ENCODE peak calls at places on chromosomes 3 and 15, in four cellular contexts. K is GM23338, J is HCT116, F is neural progenitor cell. Y is an unnamed sample.

GRCh38 chr3:156547637-156548036 is 7.3 kb downstream of the SSR3 start:
- DNase-seq in K (no peak), J (no peak), F (no peak), Y (no peak)

GRCh38 chr15:87757084-87757483 is 499.5 kb downstream of the NTRK3 start:
- DNase-seq in K (no peak), J (no peak), F (no peak), Y (no peak)

GRCh38 chr3:193744048-193744821 is 151.2 kb downstream of the OPA1 start:
- DNase-seq in K (peak), J (no peak), F (no peak), Y (peak)

GRCh38 chr3:128969993-128970740 is 23.7 kb downstream of the CFAP92 start:
- DNase-seq in K (peak), J (peak), F (peak), Y (peak)

GRCh38 chr15:39506146-39506545 is 74.7 kb upstream of the THBS1 start:
- DNase-seq in K (no peak), J (no peak), F (no peak), Y (no peak)

GRCh38 chr3:189392969-189393368 is 221.2 kb downstream of the TPRG1 start:
- DNase-seq in K (no peak), J (peak), F (no peak), Y (peak)

GRCh38 chr15:95169701-95170459 is 938.5 kb downstream of the MCTP2 start:
- DNase-seq in K (no peak), J (no peak), F (no peak), Y (peak)

GRCh38 chr3:169813757-169814517 is 1.2 kb upstream of the LRRC34 start:
- DNase-seq in K (peak), J (no peak), F (peak), Y (peak)

GRCh38 chr15:22930782-22931484 is 49.2 kb downstream of the CYFIP1 start:
- DNase-seq in K (no peak), J (no peak), F (no peak), Y (no peak)

GRCh38 chr3:107082527-107082926 is 294.7 kb upstream of the CCDC54 start:
- DNase-seq in K (no peak), J (no peak), F (no peak), Y (no peak)

GRCh38 chr3:13537926-13538325 is 11.0 kb upstream of the FBLN2 start:
- DNase-seq in K (no peak), J (peak), F (no peak), Y (no peak)

GRCh38 chr3:87461036-87461435 is 184.7 kb upstream of the POU1F1 start:
- DNase-seq in K (no peak), J (no peak), F (no peak), Y (no peak)

GRCh38 chr3:115517457-115518050 is 105.8 kb upstream of the GAP43 start:
- DNase-seq in K (no peak), J (no peak), F (no peak), Y (no peak)

GRCh38 chr3:121155023-121155422 is 247.0 kb downstream of the STXBP5L start:
- DNase-seq in K (no peak), J (no peak), F (no peak), Y (no peak)

GRCh38 chr3:126528419-126528799 is 4.5 kb downstream of the CHST13 start:
- DNase-seq in K (no peak), J (no peak), F (no peak), Y (no peak)

GRCh38 chr15:99249270-99249817 is at the start of gene TTC23:
- DNase-seq in K (peak), J (peak), F (peak), Y (peak)

GRCh38 chr3:2837233-2837632 is 272.9 kb downstream of the IL5RA start:
- DNase-seq in K (no peak), J (no peak), F (no peak), Y (no peak)

GRCh38 chr3:57060089-57060829 is at the start of gene SPATA12:
- DNase-seq in K (peak), J (peak), F (peak), Y (peak)

GRCh38 chr3:104596551-104596950 is 770.2 kb upstream of the ALCAM start:
- DNase-seq in K (peak), J (peak), F (peak), Y (peak)

GRCh38 chr15:51284871-51285270 is 53.5 kb downstream of the CYP19A1 start:
- DNase-seq in K (no peak), J (no peak), F (no peak), Y (no peak)

GRCh38 chr3:154730221-154730620 is 300.2 kb upstream of the GPR149 start:
- DNase-seq in K (no peak), J (no peak), F (no peak), Y (peak)

GRCh38 chr3:98013428-98014349 is 21.4 kb downstream of the GABRR3 start:
- DNase-seq in K (no peak), J (no peak), F (no peak), Y (no peak)

GRCh38 chr3:29144807-29145206 is 136.1 kb upstream of the RBMS3 start:
- DNase-seq in K (peak), J (no peak), F (peak), Y (peak)

GRCh38 chr3:153173758-153174516 is 11.9 kb downstream of the RAP2B start:
- DNase-seq in K (peak), J (peak), F (no peak), Y (no peak)

GRCh38 chr15:38427380-38427779 is 26.5 kb upstream of the FAM98B start:
- DNase-seq in K (peak), J (no peak), F (no peak), Y (no peak)

GRCh38 chr3:124775776-124776336 is 45.6 kb downstream of the UMPS start:
- DNase-seq in K (no peak), J (no peak), F (peak), Y (no peak)

GRCh38 chr3:66949898-66950297 is 48.2 kb upstream of the KBTBD8 start:
- DNase-seq in K (no peak), J (no peak), F (no peak), Y (no peak)

GRCh38 chr15:59550520-59550919 is 61.1 kb upstream of the GCNT3 start:
- DNase-seq in K (no peak), J (no peak), F (no peak), Y (no peak)

GRCh38 chr15:89090791-89091666 is 2.8 kb downstream of the ABHD2 start:
- DNase-seq in K (no peak), J (no peak), F (no peak), Y (no peak)

GRCh38 chr15:77026501-77027110 is 31.7 kb downstream of the PSTPIP1 start:
- DNase-seq in K (no peak), J (no peak), F (no peak), Y (no peak)

GRCh38 chr3:32222950-32223349 is 15.5 kb upstream of the CMTM8 start:
- DNase-seq in K (no peak), J (no peak), F (no peak), Y (no peak)

GRCh38 chr15:73338606-73339388 is 30.0 kb downstream of the HCN4 start:
- DNase-seq in K (no peak), J (no peak), F (no peak), Y (no peak)

GRCh38 chr3:150149651-150150051 is 179.0 kb upstream of the PFN2 start:
- DNase-seq in K (no peak), J (no peak), F (no peak), Y (peak)

GRCh38 chr15:69919816-69920215 is 177.9 kb downstream of the TLE3 start:
- DNase-seq in K (peak), J (no peak), F (peak), Y (no peak)

GRCh38 chr3:4311496-4311895 is 8.3 kb downstream of the SETMAR start:
- DNase-seq in K (no peak), J (no peak), F (no peak), Y (no peak)

DNA sequence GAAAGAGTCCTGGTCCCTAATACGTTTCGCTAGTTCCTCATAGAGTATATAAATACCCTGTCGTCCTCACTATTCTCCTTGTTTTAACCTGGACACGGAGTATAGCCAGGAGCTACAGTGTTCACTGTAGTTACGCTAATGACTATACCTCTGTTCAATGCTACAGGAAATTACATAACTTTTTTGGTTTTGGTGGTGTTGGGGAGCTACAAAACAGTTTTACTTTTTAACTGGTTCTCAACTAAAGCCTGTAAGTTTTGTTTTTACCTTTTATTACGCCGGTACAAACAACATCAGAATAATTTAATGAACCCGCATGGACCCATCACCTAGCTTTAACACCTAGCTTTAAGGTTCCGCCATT is 1.5 kb downstream of the LMLN start:
- DNase-seq in K (no peak), J (no peak), F (no peak), Y (no peak)
- H3K4me2 ChIP-seq in K (peak), J (peak), F (no peak), Y (peak)

DNA sequence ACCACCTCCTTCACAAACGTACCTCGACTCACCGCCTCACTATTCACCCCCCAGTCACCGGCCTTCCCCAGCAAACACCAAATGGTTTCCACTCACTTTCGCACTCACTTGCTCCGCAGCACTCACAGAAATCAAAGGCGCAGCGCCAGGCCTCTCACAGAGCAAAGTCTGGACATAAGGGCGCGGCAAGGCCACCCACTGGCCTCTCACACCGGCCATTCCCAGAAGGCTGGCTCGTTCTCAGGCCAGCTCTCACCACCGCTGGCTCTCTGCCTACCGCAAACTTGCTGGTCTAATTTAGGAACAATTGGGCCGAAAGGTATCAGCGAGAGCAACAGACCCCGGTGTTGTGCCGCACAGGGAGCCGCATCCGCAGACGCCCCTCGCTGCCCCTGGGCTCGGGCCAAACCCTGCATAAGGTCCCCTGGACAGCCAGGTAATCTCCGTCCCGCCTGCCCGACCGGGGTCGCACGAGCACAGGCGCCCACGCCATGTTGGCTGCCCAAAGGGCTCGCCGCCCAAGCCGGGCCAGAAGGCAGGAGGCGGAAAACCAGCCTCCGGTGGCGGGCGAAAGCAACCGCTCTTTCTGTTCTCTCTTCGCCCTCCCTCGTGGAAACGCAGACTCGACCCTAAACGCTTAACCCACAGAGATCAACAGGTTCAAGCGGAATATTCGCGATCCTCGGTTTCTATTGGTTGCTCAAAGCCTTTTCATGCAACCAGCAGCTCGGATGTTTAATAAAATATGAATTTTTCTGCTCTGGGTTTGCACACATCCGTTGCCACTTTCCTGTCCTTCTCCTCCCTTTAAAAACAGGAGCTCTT is 2.9 kb downstream of the SHOX2 start:
- DNase-seq in K (peak), J (no peak), F (peak), Y (peak)
- TF ChIP-seq EZH2phosphoT487 in K (peak), J (no peak), F (peak), Y (peak)

GRCh38 chr3:177931346-177931745 is 604.9 kb upstream of the KCNMB2 start:
- DNase-seq in K (no peak), J (no peak), F (no peak), Y (no peak)

GRCh38 chr3:177932750-177933660 is 603.2 kb upstream of the KCNMB2 start:
- DNase-seq in K (no peak), J (no peak), F (no peak), Y (no peak)

GRCh38 chr3:177929310-177929709 is 606.9 kb upstream of the KCNMB2 start:
- DNase-seq in K (no peak), J (no peak), F (no peak), Y (no peak)

GRCh38 chr3:177932346-177932745 is 603.9 kb upstream of the KCNMB2 start:
- DNase-seq in K (no peak), J (no peak), F (no peak), Y (no peak)

DNA sequence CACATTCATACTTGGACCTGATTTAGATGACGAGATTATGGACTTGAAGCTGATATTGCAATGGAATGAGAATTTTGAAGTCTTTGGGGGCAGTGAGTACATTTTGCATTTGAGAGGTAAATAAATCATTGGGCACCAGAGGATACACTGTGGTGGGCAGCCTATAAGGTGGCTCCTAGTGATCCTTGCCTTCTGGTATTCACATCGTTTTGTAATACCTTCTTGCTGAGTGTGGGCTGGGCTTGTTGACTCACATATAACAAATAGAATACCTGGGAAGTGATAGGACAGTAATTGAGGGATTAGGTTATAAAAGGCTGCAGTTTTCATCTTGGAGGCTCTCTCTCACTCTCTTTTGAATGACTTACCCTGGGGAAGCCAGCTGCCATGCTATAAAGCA is 605.5 kb upstream of the KCNMB2 start:
- DNase-seq in K (no peak), J (no peak), F (no peak), Y (no peak)
- H3K4me2 ChIP-seq in K (no peak), J (no peak), F (no peak), Y (no peak)

GRCh38 chr15:48695088-48695834 is 49.8 kb upstream of the FBN1 start:
- DNase-seq in K (no peak), J (no peak), F (no peak), Y (no peak)

GRCh38 chr15:48702569-48703239 is 57.2 kb upstream of the FBN1 start:
- DNase-seq in K (no peak), J (no peak), F (no peak), Y (no peak)

GRCh38 chr15:48693474-48693873 is 48.0 kb upstream of the FBN1 start:
- DNase-seq in K (no peak), J (no peak), F (no peak), Y (no peak)

GRCh38 chr15:48695835-48696573 is 50.5 kb upstream of the FBN1 start:
- DNase-seq in K (no peak), J (no peak), F (no peak), Y (no peak)

DNA sequence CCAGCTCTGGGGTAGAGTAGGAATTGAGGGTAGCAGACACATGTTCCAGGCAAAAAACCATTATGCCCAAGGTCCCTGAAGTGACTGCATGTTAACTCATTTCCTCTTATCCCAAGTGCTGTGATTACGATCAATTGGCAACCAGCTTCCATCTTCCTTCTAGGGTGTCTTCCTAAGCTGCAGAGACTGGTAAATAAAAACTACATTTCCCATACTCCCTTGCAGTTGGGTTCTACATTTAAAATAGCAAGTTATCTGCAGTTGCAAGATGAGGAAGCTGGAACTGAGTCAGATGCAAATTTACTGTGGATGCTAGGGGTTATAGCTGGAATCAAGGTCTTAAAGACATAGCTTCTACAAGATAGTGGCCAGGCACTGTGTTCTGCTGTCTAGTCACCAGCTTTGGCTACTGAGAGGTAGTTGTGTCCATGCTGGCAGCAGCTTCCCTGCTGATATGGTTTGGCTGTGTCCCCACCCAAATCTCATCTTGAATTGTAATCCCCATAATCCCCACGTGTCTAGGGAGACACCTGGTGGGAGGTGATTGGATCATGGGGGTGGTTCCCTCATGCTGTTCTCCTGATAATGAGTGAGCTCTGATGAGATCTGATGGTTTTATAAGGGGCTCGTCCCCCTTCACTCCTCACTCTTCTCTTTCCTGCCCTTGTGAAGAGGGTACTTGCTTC is 51.3 kb upstream of the FBN1 start:
- DNase-seq in K (peak), J (no peak), F (no peak), Y (no peak)
- TF ChIP-seq EZH2phosphoT487 in K (no peak), J (no peak), F (no peak), Y (no peak)

GRCh38 chr3:151434151-151434890 is 26.5 kb downstream of the IGSF10 start:
- DNase-seq in K (no peak), J (no peak), F (no peak), Y (peak)
- H3K4me2 ChIP-seq in K (no peak), J (no peak), F (no peak), Y (no peak)

GRCh38 chr15:66830358-66830757 is 128.3 kb downstream of the SMAD6 start:
- DNase-seq in K (no peak), J (no peak), F (no peak), Y (no peak)

GRCh38 chr15:66831289-66831688 is 129.3 kb downstream of the SMAD6 start:
- DNase-seq in K (no peak), J (no peak), F (no peak), Y (no peak)

GRCh38 chr15:66832679-66833078 is 130.6 kb downstream of the SMAD6 start:
- DNase-seq in K (no peak), J (no peak), F (no peak), Y (no peak)

GRCh38 chr15:66833372-66833771 is 131.3 kb downstream of the SMAD6 start:
- DNase-seq in K (no peak), J (no peak), F (no peak), Y (no peak)

DNA sequence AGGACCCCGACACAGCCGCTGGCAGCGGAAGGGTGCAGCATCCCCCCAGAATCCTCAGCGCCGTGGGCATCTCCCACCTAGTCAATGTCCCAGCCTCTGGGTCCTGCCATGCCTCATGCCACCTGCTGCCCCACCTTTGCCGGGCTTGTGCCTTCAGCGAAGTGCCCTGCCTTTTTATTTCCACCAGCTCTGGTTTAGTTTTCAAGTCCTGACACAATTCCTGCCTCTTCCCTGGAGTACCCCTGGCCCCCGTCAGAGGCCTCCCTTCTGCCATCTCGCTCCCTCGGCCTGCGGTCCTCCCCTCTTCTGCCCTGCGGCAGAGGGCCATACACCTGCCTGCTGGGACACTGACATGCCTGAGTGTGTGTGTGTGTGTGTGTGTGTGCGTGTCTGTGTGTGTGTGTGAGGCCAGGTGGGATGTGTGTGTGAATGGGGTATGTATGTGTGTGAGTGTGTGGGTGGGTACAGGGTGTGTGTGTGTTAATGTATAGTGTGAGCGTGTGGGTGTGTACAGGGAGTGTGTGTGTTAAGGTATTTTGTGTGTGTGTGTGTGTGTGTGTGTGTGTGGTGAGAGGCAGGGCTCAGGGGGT is 129.9 kb downstream of the SMAD6 start:
- DNase-seq in K (no peak), J (no peak), F (no peak), Y (no peak)
- TF ChIP-seq EZH2phosphoT487 in K (no peak), J (no peak), F (no peak), Y (no peak)

DNA sequence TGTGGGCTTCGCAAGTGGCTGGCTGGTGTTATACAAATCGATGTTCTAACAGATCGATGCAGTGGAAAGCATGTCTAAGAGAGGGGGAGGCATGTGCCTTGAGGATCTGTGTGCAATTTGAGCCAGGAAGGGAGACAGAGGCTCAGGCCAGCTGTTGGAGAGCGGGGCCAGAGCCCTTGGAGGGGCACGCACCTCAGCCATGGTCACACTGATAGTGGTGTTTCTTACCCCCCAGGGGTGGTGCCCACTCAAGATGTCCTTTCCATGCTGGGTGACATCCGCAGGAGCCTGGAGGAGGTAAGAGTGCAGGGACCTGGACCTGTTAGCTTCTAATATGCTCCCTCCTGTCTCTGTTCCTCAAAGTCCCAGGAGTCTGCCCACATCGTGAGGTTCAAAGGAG is 3.8 kb upstream of the ABTB1 start:
- DNase-seq in K (no peak), J (no peak), F (no peak), Y (no peak)
- H3K4me2 ChIP-seq in K (no peak), J (no peak), F (no peak), Y (no peak)

GRCh38 chr15:48554112-48554511 is 91.4 kb downstream of the FBN1 start:
- DNase-seq in K (no peak), J (no peak), F (no peak), Y (no peak)

GRCh38 chr15:48555244-48555804 is 90.2 kb downstream of the FBN1 start:
- DNase-seq in K (no peak), J (no peak), F (no peak), Y (peak)

GRCh38 chr15:48556159-48556897 is 89.2 kb downstream of the FBN1 start:
- DNase-seq in K (no peak), J (no peak), F (no peak), Y (no peak)

GRCh38 chr15:48550822-48551525 is 94.5 kb downstream of the FBN1 start:
- DNase-seq in K (no peak), J (no peak), F (no peak), Y (no peak)

GRCh38 chr15:48553559-48553958 is 92.0 kb downstream of the FBN1 start:
- DNase-seq in K (no peak), J (no peak), F (no peak), Y (no peak)
- TF ChIP-seq EZH2phosphoT487 in K (no peak), J (no peak), F (no peak), Y (no peak)

Y was measured in hepatocyte.